ENCODE peak calls at places on chromosome 10, in six cellular contexts. L is hepatocyte, G is cardiac muscle cell, Z is GM06990, C is progenitor cell of endocrine pancreas, P is tibial nerve. K is an unnamed sample.

GRCh38 chr10:128064615-128065580 is 61.3 kb downstream of the MKI67 start:
- DNase-seq in L (no peak), G (no peak), Z (peak), C (no peak), P (peak), K (peak)

GRCh38 chr10:66747451-66747850 is 178.4 kb upstream of the LRRTM3 start:
- DNase-seq in L (peak), G (no peak), Z (no peak), C (no peak), P (no peak), K (no peak)

GRCh38 chr10:3000063-3000462 is 67.3 kb upstream of the PFKP start:
- DNase-seq in L (no peak), G (no peak), Z (no peak), C (no peak), P (no peak), K (no peak)

GRCh38 chr10:29306688-29307087 is 17.8 kb downstream of the LYZL1 start:
- DNase-seq in L (no peak), G (no peak), Z (no peak), C (no peak), P (no peak), K (no peak)

GRCh38 chr10:24414597-24414996 is 205.7 kb downstream of the KIAA1217 start:
- DNase-seq in L (no peak), G (no peak), Z (no peak), C (no peak), P (no peak), K (peak)

GRCh38 chr10:90924552-90924951 is 3.7 kb upstream of the ANKRD1 start:
- DNase-seq in L (no peak), G (no peak), Z (no peak), C (no peak), P (no peak), K (no peak)

GRCh38 chr10:15369642-15370211 is 1.4 kb downstream of the FAM171A1 start:
- DNase-seq in L (peak), G (peak), Z (peak), C (no peak), P (no peak), K (no peak)

GRCh38 chr10:58291538-58292174 is 22.7 kb downstream of the CISD1 start:
- DNase-seq in L (peak), G (peak), Z (no peak), C (no peak), P (no peak), K (peak)

GRCh38 chr10:131041361-131041916 is 270.1 kb downstream of the TCERG1L start:
- DNase-seq in L (no peak), G (no peak), Z (no peak), C (no peak), P (no peak), K (no peak)

GRCh38 chr10:43166207-43166878 is 28.1 kb downstream of the CSGALNACT2 start:
- DNase-seq in L (no peak), G (no peak), Z (peak), C (no peak), P (no peak), K (no peak)

GRCh38 chr10:55629792-55630490 is 731.1 kb downstream of the ZWINT start:
- DNase-seq in L (peak), G (peak), Z (no peak), C (peak), P (no peak), K (peak)

GRCh38 chr10:62818426-62819011 is 2.4 kb upstream of the EGR2 start:
- DNase-seq in L (peak), G (peak), Z (peak), C (peak), P (no peak), K (peak)

GRCh38 chr10:71059943-71060342 is 152.4 kb upstream of the UNC5B start:
- DNase-seq in L (no peak), G (no peak), Z (no peak), C (no peak), P (no peak), K (no peak)

GRCh38 chr10:97628228-97628627 is 5.1 kb downstream of the MORN4 start:
- DNase-seq in L (no peak), G (no peak), Z (no peak), C (no peak), P (no peak), K (no peak)

GRCh38 chr10:8752146-8752843 is 697.8 kb downstream of the GATA3 start:
- DNase-seq in L (no peak), G (peak), Z (no peak), C (no peak), P (no peak), K (no peak)

GRCh38 chr10:112366992-112367391 is 6.9 kb upstream of the ACSL5 start:
- DNase-seq in L (no peak), G (no peak), Z (no peak), C (no peak), P (no peak), K (no peak)

GRCh38 chr10:91573320-91573719 is 59.6 kb downstream of the PPP1R3C start:
- DNase-seq in L (no peak), G (no peak), Z (no peak), C (no peak), P (no peak), K (no peak)

GRCh38 chr10:111522141-111522540 is 445.3 kb downstream of the ADRA2A start:
- DNase-seq in L (no peak), G (no peak), Z (no peak), C (no peak), P (no peak), K (no peak)

GRCh38 chr10:102453502-102453901 is 2.2 kb upstream of the C10orf95 start:
- DNase-seq in L (no peak), G (no peak), Z (no peak), C (no peak), P (no peak), K (no peak)

GRCh38 chr10:85927952-85928677 is 438.5 kb downstream of the GRID1 start:
- DNase-seq in L (no peak), G (no peak), Z (no peak), C (no peak), P (no peak), K (no peak)

GRCh38 chr10:128173383-128173782 is 47.2 kb upstream of the MKI67 start:
- DNase-seq in L (no peak), G (no peak), Z (no peak), C (no peak), P (no peak), K (no peak)

GRCh38 chr10:83212632-83213349 is 926.5 kb upstream of the GHITM start:
- DNase-seq in L (no peak), G (no peak), Z (no peak), C (no peak), P (no peak), K (no peak)

GRCh38 chr10:108791030-108791429 is 1132.3 kb downstream of the XPNPEP1 start:
- DNase-seq in L (no peak), G (no peak), Z (no peak), C (no peak), P (no peak), K (no peak)

GRCh38 chr10:24488631-24489030 is 235.1 kb downstream of the ARHGAP21 start:
- DNase-seq in L (no peak), G (no peak), Z (no peak), C (no peak), P (no peak), K (no peak)

GRCh38 chr10:64658528-64658927 is 1137.3 kb downstream of the REEP3 start:
- DNase-seq in L (no peak), G (no peak), Z (no peak), C (no peak), P (no peak), K (no peak)

GRCh38 chr10:68261132-68261856 is 29.4 kb upstream of the ATOH7 start:
- DNase-seq in L (no peak), G (peak), Z (no peak), C (no peak), P (no peak), K (no peak)

DNA sequence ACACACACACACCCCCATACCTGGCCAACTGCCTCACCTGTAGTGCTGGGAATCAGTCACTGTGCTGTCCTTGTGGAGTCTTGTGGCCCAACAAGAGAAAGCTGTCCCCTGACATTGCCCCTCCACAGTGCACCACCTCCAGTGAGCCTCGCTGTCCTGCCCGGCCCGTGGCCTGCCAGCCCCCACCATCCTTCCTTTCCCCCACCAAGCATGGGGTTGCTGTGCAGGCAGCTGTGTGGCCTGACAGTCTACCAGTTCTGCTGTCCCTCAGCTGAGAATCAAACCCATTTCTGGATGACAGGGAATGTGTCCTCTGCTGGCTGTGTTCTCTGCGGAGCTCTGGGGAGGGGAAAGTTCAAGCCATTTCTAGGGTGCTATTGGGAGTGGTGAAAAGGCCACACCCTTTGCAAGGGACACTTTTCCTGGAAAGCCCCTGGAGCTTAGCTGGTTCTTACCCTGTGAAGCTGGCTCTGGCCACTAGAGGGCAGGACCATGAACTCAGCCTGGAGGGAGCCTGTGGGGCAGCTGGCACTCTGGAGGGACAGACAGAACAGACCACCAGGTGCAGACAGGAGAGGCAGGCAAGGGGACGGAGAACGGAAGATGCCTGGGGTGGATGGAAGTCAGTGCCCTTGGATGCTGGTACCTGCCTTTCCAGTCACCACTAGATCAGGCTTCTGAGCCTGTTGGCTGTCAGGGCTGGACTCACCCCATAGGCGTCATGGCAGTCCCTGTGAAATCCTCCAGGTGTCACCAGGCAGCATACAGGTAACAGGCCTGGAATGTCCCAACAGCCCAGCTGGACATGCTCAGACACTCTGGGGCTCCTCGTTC is 10.5 kb upstream of the MTPAP start:
- DNase-seq in L (peak), G (peak), Z (peak), C (peak), P (no peak), K (peak)
- TF ChIP-seq CTCF in L (peak), G (peak), Z (peak), C (peak), P (peak), K (peak)

DNA sequence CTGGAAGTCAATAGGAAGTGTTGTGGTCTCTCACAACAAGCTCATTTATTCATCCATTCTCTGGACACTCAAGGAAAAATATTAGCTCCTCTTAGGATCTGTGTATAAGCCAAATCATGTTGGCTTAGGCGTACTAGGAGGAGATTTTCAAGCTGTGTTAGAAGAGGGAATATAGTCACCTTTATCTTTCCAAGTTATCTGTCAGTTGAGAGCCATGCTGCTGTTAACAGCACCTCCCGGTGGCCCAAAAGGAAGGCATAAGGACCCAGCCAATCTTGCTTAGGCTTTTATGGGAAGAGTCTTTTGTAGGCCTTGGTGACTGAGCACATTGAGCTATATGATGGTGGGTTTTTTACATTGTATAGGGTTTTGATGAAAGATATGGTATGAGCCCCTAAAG is 220.0 kb downstream of the LRMDA start:
- DNase-seq in L (no peak), G (no peak), Z (no peak), C (no peak), P (no peak), K (no peak)
- TF ChIP-seq CTCF in L (peak), G (no peak), Z (peak), C (no peak), P (no peak), K (no peak)

GRCh38 chr10:74234569-74234968 is 83.5 kb downstream of the ADK start:
- DNase-seq in L (no peak), G (no peak), Z (no peak), C (no peak), P (no peak), K (no peak)
- TF ChIP-seq CTCF in L (peak), G (peak), Z (peak), C (peak), P (no peak), K (peak)

GRCh38 chr10:124418726-124419501 is at the start of gene OAT:
- DNase-seq in L (peak), G (peak), Z (peak), C (peak), P (peak), K (peak)
- TF ChIP-seq CTCF in L (peak), G (no peak), Z (peak), C (peak), P (no peak), K (no peak)

DNA sequence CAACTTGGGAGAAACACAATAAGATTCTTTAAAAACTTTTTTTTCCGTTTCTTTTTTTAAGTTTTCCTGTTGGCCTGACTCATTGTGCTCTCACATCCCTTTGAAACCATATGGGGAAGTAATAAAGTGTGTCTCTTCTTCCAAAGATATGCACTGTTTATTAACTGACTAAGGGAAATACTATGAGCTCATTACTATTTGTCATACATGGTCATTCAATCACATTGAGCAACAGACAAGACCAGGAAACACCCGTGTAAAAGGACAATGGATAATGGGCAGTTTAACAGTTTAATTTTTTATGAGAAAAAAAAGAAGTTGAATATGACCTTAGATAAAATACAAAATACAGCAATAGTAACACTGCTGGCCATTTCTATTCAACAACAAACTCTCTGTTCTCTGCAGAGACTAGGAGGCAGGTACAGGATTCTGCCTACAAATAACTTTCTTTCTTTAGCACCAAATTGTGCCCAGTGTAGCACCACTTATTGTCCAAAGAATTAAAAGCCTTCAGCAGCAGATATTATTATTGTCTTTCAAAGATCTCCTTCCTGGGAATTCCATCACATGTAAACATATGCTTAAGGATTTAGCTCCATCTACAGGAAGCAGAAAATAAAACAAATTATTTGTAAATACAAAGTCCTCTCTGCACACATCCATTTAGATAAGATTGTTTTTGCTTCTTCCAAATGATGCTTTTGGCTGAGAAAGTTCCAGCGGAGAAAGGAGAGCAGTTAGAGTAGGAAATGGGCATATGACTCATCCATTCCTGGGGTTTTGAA is 55.0 kb upstream of the AKR1E2 start:
- DNase-seq in L (peak), G (peak), Z (no peak), C (no peak), P (no peak), K (no peak)
- TF ChIP-seq CTCF in L (peak), G (peak), Z (peak), C (peak), P (peak), K (peak)

GRCh38 chr10:48614481-48615383 is 9.9 kb upstream of the ARHGAP22 start:
- DNase-seq in L (no peak), G (no peak), Z (no peak), C (no peak), P (no peak), K (no peak)
- TF ChIP-seq CTCF in L (no peak), G (peak), Z (peak), C (peak), P (no peak), K (no peak)

GRCh38 chr10:79203833-79204232 is 135.1 kb downstream of the ZMIZ1 start:
- DNase-seq in L (no peak), G (peak), Z (no peak), C (no peak), P (no peak), K (no peak)

GRCh38 chr10:79201706-79202105 is 132.9 kb downstream of the ZMIZ1 start:
- DNase-seq in L (no peak), G (no peak), Z (no peak), C (no peak), P (no peak), K (no peak)

GRCh38 chr10:79203014-79203675 is 134.4 kb downstream of the ZMIZ1 start:
- DNase-seq in L (no peak), G (no peak), Z (no peak), C (no peak), P (no peak), K (no peak)

GRCh38 chr10:79200346-79200745 is 131.6 kb downstream of the ZMIZ1 start:
- DNase-seq in L (no peak), G (no peak), Z (no peak), C (no peak), P (no peak), K (no peak)

GRCh38 chr10:79202188-79203013 is 133.6 kb downstream of the ZMIZ1 start:
- DNase-seq in L (peak), G (peak), Z (no peak), C (no peak), P (no peak), K (peak)
- TF ChIP-seq CTCF in L (peak), G (peak), Z (peak), C (peak), P (peak), K (peak)

GRCh38 chr10:118973744-118974143 is 55.8 kb upstream of the NANOS1 start:
- DNase-seq in L (no peak), G (no peak), Z (no peak), C (no peak), P (no peak), K (no peak)

GRCh38 chr10:118970770-118971169 is 58.7 kb upstream of the NANOS1 start:
- DNase-seq in L (no peak), G (peak), Z (no peak), C (no peak), P (no peak), K (no peak)

GRCh38 chr10:118969014-118969413 is 60.5 kb upstream of the NANOS1 start:
- DNase-seq in L (no peak), G (no peak), Z (no peak), C (no peak), P (no peak), K (no peak)

GRCh38 chr10:118971876-118972275 is 57.6 kb upstream of the NANOS1 start:
- DNase-seq in L (no peak), G (no peak), Z (no peak), C (no peak), P (no peak), K (no peak)

GRCh38 chr10:118971187-118971586 is 58.3 kb upstream of the NANOS1 start:
- DNase-seq in L (no peak), G (no peak), Z (no peak), C (no peak), P (no peak), K (no peak)
- TF ChIP-seq CTCF in L (no peak), G (no peak), Z (peak), C (no peak), P (no peak), K (no peak)